ENCODE peak calls at places on chromosomes 1 and 21, in six cellular contexts. A is NCI-H1092 treated with DMSO at 0.1 percent for 48 hours, W is cortex of kidney, F is sciatic nerve, L is A172, K is lower lobe of right lung. Y is an unnamed sample.

GRCh38 chr1:230696722-230697432 is 17.0 kb downstream of the AGT start:
- DNase-seq in K (no peak), A (no peak), F (no peak), W (no peak), L (no peak), Y (no peak)

GRCh38 chr1:201597551-201598230 is 58.8 kb downstream of the NAV1 start:
- DNase-seq in K (peak), W (no peak), A (peak), F (no peak), L (peak), Y (peak)

GRCh38 chr1:205926213-205926612 is 17.0 kb downstream of the SLC26A9 start:
- DNase-seq in W (no peak), A (no peak), K (no peak), L (no peak), F (no peak), Y (no peak)

GRCh38 chr1:183032122-183032921 is 9.1 kb downstream of the LAMC1 start:
- DNase-seq in A (no peak), W (no peak), K (no peak), F (no peak), L (peak), Y (no peak)

GRCh38 chr1:118388341-118388740 is 203.3 kb upstream of the SPAG17 start:
- DNase-seq in K (no peak), F (no peak), A (no peak), W (no peak), L (no peak), Y (no peak)

GRCh38 chr1:158177705-158178450 is 2.8 kb upstream of the CD1D start:
- DNase-seq in A (no peak), K (peak), F (peak), W (no peak), L (peak), Y (peak)

GRCh38 chr21:41466024-41466820 is 40.2 kb downstream of the MX1 start:
- DNase-seq in L (no peak), K (no peak), F (no peak), W (no peak), A (no peak), Y (no peak)

GRCh38 chr1:245822997-245823396 is 668.2 kb downstream of the KIF26B start:
- DNase-seq in W (no peak), L (peak), K (no peak), F (no peak), A (no peak), Y (no peak)

GRCh38 chr1:33377013-33377412 is 53.9 kb downstream of the PHC2 start:
- DNase-seq in A (no peak), F (no peak), L (no peak), W (no peak), K (no peak), Y (no peak)

GRCh38 chr1:213564215-213564659 is 423.5 kb upstream of the PROX1 start:
- DNase-seq in F (no peak), L (no peak), W (no peak), K (no peak), A (no peak), Y (no peak)

GRCh38 chr1:107326823-107327445 is 186.1 kb downstream of the NTNG1 start:
- DNase-seq in F (no peak), L (no peak), A (no peak), K (no peak), W (no peak), Y (peak)

GRCh38 chr1:16013220-16013907 is 4.5 kb downstream of the HSPB7 start:
- DNase-seq in A (no peak), K (peak), W (no peak), F (peak), L (peak), Y (peak)

GRCh38 chr1:77143529-77144121 is 75.6 kb downstream of the PIGK start:
- DNase-seq in W (no peak), A (peak), K (no peak), F (no peak), L (no peak), Y (no peak)

GRCh38 chr1:48777219-48777895 is 666 bp upstream of the BEND5 start:
- DNase-seq in K (no peak), F (no peak), W (no peak), L (no peak), A (peak), Y (no peak)

GRCh38 chr1:37394574-37395464 is 79.6 kb upstream of the ZC3H12A start:
- DNase-seq in F (no peak), W (no peak), A (peak), K (no peak), L (peak), Y (no peak)

GRCh38 chr1:92466702-92467101 is 20.0 kb downstream of the GFI1 start:
- DNase-seq in L (no peak), K (no peak), W (no peak), F (no peak), A (no peak), Y (no peak)

GRCh38 chr1:2232255-2232915 is 4.3 kb downstream of the SKI start:
- DNase-seq in W (no peak), A (no peak), L (no peak), K (peak), F (no peak), Y (no peak)

GRCh38 chr1:29599071-29599470 is 362.7 kb downstream of the PTPRU start:
- DNase-seq in F (no peak), K (no peak), A (no peak), W (no peak), L (no peak), Y (no peak)

GRCh38 chr1:39395357-39395831 is 96.0 kb upstream of the BMP8A start:
- DNase-seq in A (no peak), L (peak), F (no peak), K (no peak), W (no peak), Y (no peak)

GRCh38 chr1:60922304-60922703 is 160.1 kb upstream of the NFIA start:
- DNase-seq in W (no peak), L (no peak), K (peak), A (no peak), F (peak), Y (no peak)

GRCh38 chr1:204651843-204652421 is 33.6 kb downstream of the LRRN2 start:
- DNase-seq in F (no peak), K (no peak), A (peak), W (no peak), L (no peak), Y (peak)

Y was measured in G401.